ENCODE peak calls at places on chromosomes 1 and 21, in four cellular contexts. One of them, this sample, is unnamed.
A peak's percentile ranks its signal among the peaks of the same experiment; 100 is the strongest.

GRCh38 chr1:15027515-15027948 is 126.0 kb upstream of the TMEM51 start:
- DNase-seq in A549: peak; percentile 35
- DNase-seq in GM10248: peak; percentile 68
- DNase-seq in fibroblast of gingiva: peak; percentile 39
- DNase-seq in this sample: peak; percentile 68

GRCh38 chr1:12078938-12079861 is 16.1 kb downstream of the TNFRSF8 start:
- DNase-seq in GM10248: peak; percentile 80
- DNase-seq in fibroblast of gingiva: peak; percentile 19
- DNase-seq in A549: peak; percentile 34
- DNase-seq in this sample: peak; percentile 43

GRCh38 chr21:36164427-36164784 is 7.8 kb downstream of the DOP1B start:
- DNase-seq in A549: no peak
- DNase-seq in fibroblast of gingiva: no peak
- DNase-seq in GM10248: no peak
- DNase-seq in this sample: peak; percentile 44

GRCh38 chr1:48725331-48725730 is 51.4 kb downstream of the BEND5 start:
- DNase-seq in fibroblast of gingiva: peak; percentile 13
- DNase-seq in GM10248: no peak
- DNase-seq in A549: no peak
- DNase-seq in this sample: no peak

GRCh38 chr1:7069888-7070287 is 284.6 kb downstream of the CAMTA1 start:
- DNase-seq in A549: no peak
- DNase-seq in GM10248: no peak
- DNase-seq in fibroblast of gingiva: no peak
- DNase-seq in this sample: no peak

GRCh38 chr1:27618341-27619067 is 14.6 kb upstream of the AHDC1 start:
- DNase-seq in fibroblast of gingiva: no peak
- DNase-seq in A549: no peak
- DNase-seq in GM10248: no peak
- DNase-seq in this sample: no peak

GRCh38 chr1:234154320-234155251 is 218.7 kb upstream of the COA6 start:
- DNase-seq in GM10248: peak; percentile 38
- DNase-seq in A549: peak; percentile 87
- DNase-seq in fibroblast of gingiva: peak; percentile 55
- DNase-seq in this sample: peak; percentile 32

GRCh38 chr1:226626577-226626956 is 78.0 kb downstream of the STUM start:
- DNase-seq in fibroblast of gingiva: peak; percentile 61
- DNase-seq in A549: peak; percentile 67
- DNase-seq in GM10248: peak; percentile 76
- DNase-seq in this sample: peak; percentile 60

GRCh38 chr1:181318858-181319235 is 164.5 kb upstream of the CACNA1E start:
- DNase-seq in fibroblast of gingiva: no peak
- DNase-seq in GM10248: no peak
- DNase-seq in A549: no peak
- DNase-seq in this sample: no peak

GRCh38 chr1:61887076-61887867 is 145.0 kb downstream of the PATJ start:
- DNase-seq in fibroblast of gingiva: no peak
- DNase-seq in GM10248: no peak
- DNase-seq in A549: peak; percentile 2
- DNase-seq in this sample: no peak

GRCh38 chr1:246428542-246429308 is 78.4 kb downstream of the SMYD3 start:
- DNase-seq in A549: no peak
- DNase-seq in fibroblast of gingiva: peak; percentile 9
- DNase-seq in GM10248: no peak
- DNase-seq in this sample: no peak

GRCh38 chr1:9196129-9197040 is 38.2 kb upstream of the H6PD start:
- DNase-seq in A549: peak; percentile 48
- DNase-seq in fibroblast of gingiva: peak; percentile 89
- DNase-seq in GM10248: peak; percentile 74
- DNase-seq in this sample: no peak

GRCh38 chr1:195934839-195935557 is 673.2 kb downstream of the KCNT2 start:
- DNase-seq in fibroblast of gingiva: no peak
- DNase-seq in A549: no peak
- DNase-seq in GM10248: no peak
- DNase-seq in this sample: no peak

GRCh38 chr1:172394167-172394751 is 26.2 kb upstream of the C1orf105 start:
- DNase-seq in A549: peak; percentile 34
- DNase-seq in GM10248: peak; percentile 60
- DNase-seq in fibroblast of gingiva: no peak
- DNase-seq in this sample: no peak

GRCh38 chr1:70760170-70760569 is 287.4 kb downstream of the PTGER3 start:
- DNase-seq in A549: no peak
- DNase-seq in GM10248: no peak
- DNase-seq in fibroblast of gingiva: peak; percentile 21
- DNase-seq in this sample: no peak

GRCh38 chr1:7363481-7363880 is 407.6 kb upstream of the VAMP3 start:
- DNase-seq in GM10248: no peak
- DNase-seq in fibroblast of gingiva: no peak
- DNase-seq in A549: no peak
- DNase-seq in this sample: no peak

GRCh38 chr1:24015226-24016210 is 35.4 kb upstream of the SRSF10 start:
- DNase-seq in fibroblast of gingiva: peak; percentile 81
- DNase-seq in A549: no peak
- DNase-seq in GM10248: no peak
- DNase-seq in this sample: no peak

GRCh38 chr1:161119017-161119378 is 1.1 kb downstream of the NIT1 start:
- DNase-seq in GM10248: no peak
- DNase-seq in fibroblast of gingiva: peak; percentile 26
- DNase-seq in A549: no peak
- DNase-seq in this sample: no peak

GRCh38 chr1:232635778-232636356 is 5.9 kb upstream of the SIPA1L2 start:
- DNase-seq in fibroblast of gingiva: peak; percentile 51
- DNase-seq in A549: peak; percentile 63
- DNase-seq in GM10248: peak; percentile 46
- DNase-seq in this sample: peak; percentile 55

GRCh38 chr21:45366931-45367401 is 38.0 kb upstream of the COL18A1 start:
- DNase-seq in A549: peak; percentile 79
- DNase-seq in fibroblast of gingiva: peak; percentile 80
- DNase-seq in GM10248: no peak
- DNase-seq in this sample: no peak

GRCh38 chr1:106498238-106498637 is 558.2 kb upstream of the PRMT6 start:
- DNase-seq in GM10248: no peak
- DNase-seq in fibroblast of gingiva: no peak
- DNase-seq in A549: no peak
- DNase-seq in this sample: no peak

GRCh38 chr1:22527555-22528296 is 35.6 kb upstream of the EPHA8 start:
- DNase-seq in GM10248: no peak
- DNase-seq in fibroblast of gingiva: no peak
- DNase-seq in A549: no peak
- DNase-seq in this sample: no peak

GRCh38 chr1:224623743-224624333 is 7.7 kb downstream of the CNIH3 start:
- DNase-seq in GM10248: no peak
- DNase-seq in fibroblast of gingiva: peak; percentile 52
- DNase-seq in A549: no peak
- DNase-seq in this sample: no peak

GRCh38 chr1:244952280-244952933 is 88.1 kb upstream of the HNRNPU start:
- DNase-seq in GM10248: no peak
- DNase-seq in A549: no peak
- DNase-seq in fibroblast of gingiva: no peak
- DNase-seq in this sample: no peak

GRCh38 chr1:114153051-114153620 is 533 bp downstream of the SYT6 start:
- DNase-seq in A549: no peak
- DNase-seq in GM10248: no peak
- DNase-seq in fibroblast of gingiva: no peak
- DNase-seq in this sample: no peak

GRCh38 chr21:29185172-29185571 is 54.7 kb downstream of the MAP3K7CL start:
- DNase-seq in fibroblast of gingiva: peak; percentile 32
- DNase-seq in GM10248: no peak
- DNase-seq in A549: no peak
- DNase-seq in this sample: no peak

GRCh38 chr1:110119843-110120242 is 7.6 kb downstream of the UBL4B start:
- DNase-seq in fibroblast of gingiva: no peak
- DNase-seq in A549: no peak
- DNase-seq in GM10248: no peak
- DNase-seq in this sample: no peak

GRCh38 chr21:21003701-21004100 is 5.5 kb downstream of the NCAM2 start:
- DNase-seq in GM10248: no peak
- DNase-seq in A549: peak; percentile 16
- DNase-seq in fibroblast of gingiva: peak; percentile 40
- DNase-seq in this sample: no peak

GRCh38 chr1:26064591-26064990 is 2.8 kb downstream of the TRIM63 start:
- DNase-seq in GM10248: no peak
- DNase-seq in fibroblast of gingiva: no peak
- DNase-seq in A549: no peak
- DNase-seq in this sample: no peak

GRCh38 chr1:182229907-182230522 is 161.6 kb downstream of the GLUL start:
- DNase-seq in fibroblast of gingiva: peak; percentile 69
- DNase-seq in A549: no peak
- DNase-seq in GM10248: no peak
- DNase-seq in this sample: no peak

GRCh38 chr1:50420283-50420682 is 3.0 kb downstream of the DMRTA2 start:
- DNase-seq in GM10248: no peak
- DNase-seq in fibroblast of gingiva: no peak
- DNase-seq in A549: no peak
- DNase-seq in this sample: no peak

GRCh38 chr1:212561501-212561931 is 47.0 kb upstream of the ATF3 start:
- DNase-seq in fibroblast of gingiva: peak; percentile 49
- DNase-seq in GM10248: no peak
- DNase-seq in A549: peak; percentile 24
- DNase-seq in this sample: no peak

GRCh38 chr1:94247146-94248094 is 10.0 kb upstream of the ARHGAP29 start:
- DNase-seq in fibroblast of gingiva: peak; percentile 61
- DNase-seq in A549: peak; percentile 68
- DNase-seq in GM10248: peak; percentile 73
- DNase-seq in this sample: peak; percentile 71

GRCh38 chr1:2258996-2259395 is 30.9 kb downstream of the SKI start:
- DNase-seq in A549: no peak
- DNase-seq in GM10248: no peak
- DNase-seq in fibroblast of gingiva: no peak
- DNase-seq in this sample: no peak

GRCh38 chr21:16377857-16378256 is 648.1 kb downstream of the USP25 start:
- DNase-seq in fibroblast of gingiva: no peak
- DNase-seq in GM10248: no peak
- DNase-seq in A549: no peak
- DNase-seq in this sample: no peak

GRCh38 chr1:101379037-101379436 is 142.2 kb downstream of the S1PR1 start:
- DNase-seq in GM10248: no peak
- DNase-seq in A549: no peak
- DNase-seq in fibroblast of gingiva: no peak
- DNase-seq in this sample: no peak

GRCh38 chr21:41170442-41170841 is 2.5 kb downstream of the BACE2 start:
- DNase-seq in A549: peak; percentile 56
- DNase-seq in fibroblast of gingiva: no peak
- DNase-seq in GM10248: peak; percentile 37
- DNase-seq in this sample: peak; percentile 62

GRCh38 chr21:15080504-15080903 is 15.7 kb upstream of the NRIP1 start:
- DNase-seq in fibroblast of gingiva: no peak
- DNase-seq in GM10248: no peak
- DNase-seq in A549: no peak
- DNase-seq in this sample: no peak

This sample was measured in HuH-7.5.